ENCODE peak calls at places on chromosomes 1 and 21, in four cellular contexts. W is mammary epithelial cell, H is tibial artery, I is GM12892. G is an unnamed sample.
A peak's percentile ranks its signal among the peaks of the same experiment; 100 is the strongest.

GRCh38 chr1:92123868-92124267 is 43.7 kb downstream of the BTBD8 start:
- DNase-seq in W (no peak), H (no peak), I (no peak), G (no peak)

GRCh38 chr1:156060937-156061636 is at the start of gene RAB25:
- DNase-seq in W (peak; percentile 82), H (no peak), I (no peak), G (no peak)

GRCh38 chr21:42089093-42089631 is 18.0 kb downstream of the UMODL1 start:
- DNase-seq in W (no peak), H (no peak), I (no peak), G (no peak)

GRCh38 chr1:54574158-54574778 is 26.2 kb downstream of the ACOT11 start:
- DNase-seq in W (no peak), H (no peak), I (no peak), G (no peak)

GRCh38 chr1:230825061-230825803 is 43.1 kb downstream of the C1orf198 start:
- DNase-seq in W (peak; percentile 75), H (no peak), I (no peak), G (no peak)

GRCh38 chr1:214135886-214136285 is 145.1 kb upstream of the SMYD2 start:
- DNase-seq in W (no peak), H (no peak), I (no peak), G (no peak)

GRCh38 chr1:38680801-38681510 is 178.6 kb downstream of the RRAGC start:
- DNase-seq in W (no peak), H (no peak), I (no peak), G (no peak)

GRCh38 chr1:174747613-174748012 is 252.1 kb upstream of the CACYBP start:
- DNase-seq in W (no peak), H (no peak), I (no peak), G (no peak)

GRCh38 chr1:109579044-109579443 is 30.6 kb downstream of the GNAI3 start:
- DNase-seq in W (no peak), H (no peak), I (no peak), G (no peak)

GRCh38 chr1:177471244-177471643 is 300.5 kb downstream of the BRINP2 start:
- DNase-seq in W (peak; percentile 42), H (no peak), I (no peak), G (no peak)

GRCh38 chr21:26140185-26140584 is 30.4 kb downstream of the APP start:
- DNase-seq in W (peak; percentile 90), H (peak; percentile 72), I (no peak), G (no peak)

GRCh38 chr1:169149555-169150286 is 43.2 kb downstream of the ATP1B1 start:
- DNase-seq in W (no peak), H (no peak), I (no peak), G (no peak)

GRCh38 chr1:224544276-224544675 is 71.8 kb upstream of the CNIH3 start:
- DNase-seq in W (no peak), H (no peak), I (no peak), G (no peak)

GRCh38 chr1:36133484-36133883 is 8.5 kb upstream of the COL8A2 start:
- DNase-seq in W (peak; percentile 84), H (peak; percentile 89), I (no peak), G (no peak)

GRCh38 chr1:174497461-174497860 is 49.7 kb downstream of the GPR52 start:
- DNase-seq in W (no peak), H (no peak), I (no peak), G (no peak)

GRCh38 chr1:150968491-150968890 is 6.1 kb downstream of the CERS2 start:
- DNase-seq in W (no peak), H (peak; percentile 57), I (no peak), G (no peak)

GRCh38 chr21:45612096-45613019 is 31.2 kb upstream of the PCBP3 start:
- DNase-seq in W (peak; percentile 44), H (peak; percentile 47), I (no peak), G (no peak)

GRCh38 chr1:14567056-14567455 is 31.4 kb upstream of the KAZN start:
- DNase-seq in W (peak; percentile 12), H (no peak), I (no peak), G (no peak)

GRCh38 chr1:239126881-239127280 is 259.5 kb upstream of the CHRM3 start:
- DNase-seq in W (no peak), H (no peak), I (no peak), G (no peak)

GRCh38 chr21:29330797-29331196 is 32.1 kb downstream of the BACH1 start:
- DNase-seq in W (no peak), H (no peak), I (no peak), G (no peak)

GRCh38 chr1:193543259-193543658 is 356.8 kb upstream of the B3GALT2 start:
- DNase-seq in W (no peak), H (no peak), I (no peak), G (no peak)

GRCh38 chr1:230280054-230280795 is 145.9 kb downstream of the PGBD5 start:
- DNase-seq in W (no peak), H (peak; percentile 50), I (no peak), G (no peak)

GRCh38 chr1:195761102-195761501 is 847.1 kb downstream of the KCNT2 start:
- DNase-seq in W (no peak), H (no peak), I (no peak), G (no peak)

G was measured in 8988T.